ENCODE peak calls at places on chromosomes 5 and 9, in five cellular contexts. T, F, J, A and V are unnamed samples.

GRCh38 chr9:121763131-121763530 is 111.7 kb downstream of the DAB2IP start:
- DNase-seq in T (no peak), F (no peak), J (no peak), A (no peak), V (no peak)

GRCh38 chr5:93829346-93829745 is 87.9 kb upstream of the POU5F2 start:
- DNase-seq in T (no peak), F (no peak), J (no peak), A (no peak), V (peak)

GRCh38 chr5:160199410-160199911 is 29.8 kb upstream of the FABP6 start:
- DNase-seq in T (peak), F (peak), J (peak), A (peak), V (peak)

GRCh38 chr5:150209020-150209635 is 19.3 kb downstream of the SLC6A7 start:
- DNase-seq in T (peak), F (peak), J (no peak), A (no peak), V (peak)

GRCh38 chr5:66680227-66680626 is 84.0 kb downstream of the MAST4 start:
- DNase-seq in T (no peak), F (no peak), J (no peak), A (no peak), V (no peak)

GRCh38 chr5:121285861-121286527 is 565.7 kb upstream of the FTMT start:
- DNase-seq in T (no peak), F (no peak), J (no peak), A (no peak), V (no peak)

GRCh38 chr9:114287763-114288232 is 35.1 kb upstream of the ORM1 start:
- DNase-seq in T (no peak), F (no peak), J (no peak), A (no peak), V (no peak)

GRCh38 chr9:104779334-104779733 is 15.4 kb downstream of the NIPSNAP3B start:
- DNase-seq in T (no peak), F (no peak), J (no peak), A (no peak), V (no peak)

GRCh38 chr9:128361981-128362646 is 9.1 kb upstream of the URM1 start:
- DNase-seq in T (peak), F (peak), J (peak), A (peak), V (peak)

DNA sequence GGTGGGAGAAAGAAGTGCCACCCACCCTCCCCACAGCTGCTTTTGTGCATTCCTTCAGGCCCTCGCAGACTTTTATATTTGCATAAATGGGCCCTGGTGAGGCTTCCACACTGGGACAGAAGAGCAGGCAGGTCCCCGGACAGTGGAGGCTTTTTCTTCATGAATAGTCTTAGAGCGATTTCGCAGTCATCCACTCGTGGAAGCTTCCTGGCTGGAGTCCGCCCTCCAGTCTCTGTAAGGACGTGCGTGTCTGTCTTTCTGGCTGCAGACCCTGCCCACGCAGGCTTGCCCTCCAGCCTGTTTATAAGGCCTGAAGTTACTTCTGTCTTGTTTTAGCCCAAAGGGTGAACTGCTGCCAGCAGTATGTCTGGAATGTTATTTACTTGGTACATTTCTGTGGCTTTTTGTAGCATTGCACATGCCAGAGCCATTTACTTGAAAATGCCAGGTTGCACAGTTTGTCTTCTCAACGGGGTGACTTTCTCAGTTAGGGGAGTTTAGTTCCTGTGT is 195.7 kb downstream of the AOPEP start:
- DNase-seq in T (no peak), F (no peak), J (no peak), A (no peak), V (peak)
- H3K4me3 ChIP-seq in T (no peak), F (no peak), J (no peak), A (no peak), V (no peak)

GRCh38 chr5:43401827-43402226 is 10.4 kb downstream of the CCL28 start:
- DNase-seq in T (no peak), F (no peak), J (no peak), A (no peak), V (no peak)
- TF ChIP-seq CTCF in T (no peak), F (no peak), J (no peak), A (no peak), V (peak)

DNA sequence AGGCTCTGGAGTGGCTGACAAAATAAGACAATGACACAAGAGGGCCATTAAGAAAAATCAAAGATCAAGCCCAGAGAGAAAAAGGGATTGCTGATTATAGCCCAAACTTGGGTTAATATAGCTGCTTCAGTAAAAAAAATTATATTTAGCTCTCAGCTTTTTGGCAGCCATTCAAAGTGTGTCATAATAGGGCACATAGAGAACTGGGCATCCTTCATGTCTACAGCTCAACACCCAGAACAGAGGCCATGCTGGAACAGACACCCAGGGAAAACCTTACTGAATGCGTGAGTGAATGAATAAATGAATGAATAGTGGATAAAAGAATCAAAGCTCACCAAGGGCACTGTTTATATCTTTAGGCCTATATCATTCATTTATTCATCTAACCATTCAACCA is 110.1 kb downstream of the SLIT3 start:
- DNase-seq in T (no peak), F (no peak), J (peak), A (no peak), V (no peak)
- H3K4me3 ChIP-seq in T (no peak), F (no peak), J (no peak), A (no peak), V (no peak)

DNA sequence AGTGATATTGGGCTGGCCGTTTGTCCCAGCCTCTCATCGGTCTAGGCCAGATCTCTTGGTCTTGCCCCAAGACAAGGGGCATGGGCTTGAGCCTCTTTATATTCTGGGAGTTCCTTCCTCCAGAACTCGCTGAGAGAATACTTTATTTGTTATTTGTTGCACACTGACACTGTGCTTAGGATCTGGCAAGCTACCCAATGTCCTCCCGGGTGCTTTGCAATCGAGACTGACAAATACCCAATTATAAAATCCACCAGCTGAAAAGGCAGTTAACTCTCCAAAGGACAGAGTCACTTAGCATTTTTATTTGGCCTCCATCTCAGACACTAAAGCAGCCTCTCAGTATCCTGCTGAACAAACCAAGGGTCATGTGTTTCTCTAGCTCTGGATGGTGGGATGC is 500.2 kb upstream of the DAP start:
- DNase-seq in T (no peak), F (no peak), J (no peak), A (no peak), V (no peak)
- TF ChIP-seq CTCF in T (no peak), F (no peak), J (no peak), A (no peak), V (no peak)

DNA sequence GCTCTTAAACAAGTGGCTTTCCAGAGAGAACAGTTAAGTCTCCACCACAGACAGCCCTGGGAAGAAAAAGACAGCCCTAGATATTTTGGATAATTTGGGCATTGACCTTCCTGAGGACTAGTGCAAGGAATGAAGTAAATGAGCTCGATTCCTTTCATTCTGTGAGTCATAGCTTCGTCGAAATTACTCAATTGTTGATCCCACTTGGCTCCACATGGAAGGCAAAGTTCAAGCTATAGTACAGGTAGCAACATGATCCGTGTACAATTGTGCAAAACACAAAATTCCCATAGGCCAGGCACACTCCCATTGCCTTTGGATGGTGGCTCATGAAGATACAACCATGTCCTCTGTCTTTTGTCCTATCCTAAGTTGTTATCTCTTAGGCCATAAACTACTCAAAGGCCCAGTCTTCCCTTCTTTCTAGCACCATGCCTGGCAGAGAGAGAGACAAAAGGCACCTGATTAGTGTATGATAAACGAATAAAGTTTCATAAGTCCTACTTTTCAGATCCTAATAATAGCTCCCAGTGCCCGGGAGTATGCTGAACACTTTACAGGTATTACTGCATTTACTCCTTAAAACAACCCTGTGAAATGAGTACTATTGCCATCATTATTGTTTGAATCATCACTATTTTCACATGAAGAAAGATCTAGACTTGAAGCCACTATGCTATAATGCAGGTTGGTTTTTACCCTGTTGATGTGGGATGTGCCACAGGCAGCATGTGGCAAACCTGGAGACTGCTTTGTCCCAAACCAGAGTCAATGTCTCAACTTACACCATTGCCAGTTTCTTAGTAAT is 116.7 kb upstream of the RANBP3L start:
- DNase-seq in T (no peak), F (no peak), J (no peak), A (no peak), V (peak)
- H3K4me3 ChIP-seq in T (no peak), F (no peak), J (no peak), A (no peak), V (no peak)

GRCh38 chr5:126777257-126777973 is 479 bp downstream of the LMNB1 start:
- DNase-seq in T (peak), F (peak), J (peak), A (peak), V (peak)
- TF ChIP-seq CTCF in T (no peak), F (no peak), J (no peak), A (no peak), V (peak)

DNA sequence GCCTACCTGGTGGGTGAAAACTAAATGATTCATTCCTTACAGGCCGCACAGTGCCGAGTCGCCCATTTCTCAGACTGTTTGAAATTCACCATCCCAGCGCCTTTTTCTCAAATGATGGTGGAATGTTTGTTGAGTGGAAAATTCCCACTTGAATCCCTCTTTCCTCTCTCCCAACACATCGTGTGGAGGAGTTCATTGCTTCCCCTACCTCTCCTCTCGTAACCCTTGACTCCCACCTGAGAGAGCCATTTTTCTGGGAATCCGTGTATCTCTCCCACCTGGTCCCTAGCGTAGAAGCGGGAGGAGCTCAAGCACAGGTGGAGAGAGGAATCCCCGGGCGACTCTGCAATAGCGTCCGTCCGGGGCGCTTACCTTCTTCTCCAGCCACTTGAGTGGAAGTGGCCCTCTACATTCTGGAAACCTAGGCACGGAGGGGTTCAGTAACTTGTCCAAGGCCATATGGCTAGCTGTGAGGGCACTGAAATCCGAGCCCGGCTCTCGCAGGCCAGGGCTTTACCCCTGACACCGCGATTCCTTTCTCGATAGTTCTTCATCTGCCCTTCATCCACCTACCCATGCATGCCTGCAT is 661 bp downstream of the OSMR start:
- DNase-seq in T (no peak), F (no peak), J (no peak), A (no peak), V (peak)
- H3K4me3 ChIP-seq in T (peak), F (peak), J (no peak), A (peak), V (peak)

GRCh38 chr9:607417-607816 is 234.1 kb upstream of the DMRT1 start:
- DNase-seq in T (no peak), F (no peak), J (no peak), A (no peak), V (no peak)
- TF ChIP-seq CTCF in T (no peak), F (no peak), J (no peak), A (no peak), V (no peak)

DNA sequence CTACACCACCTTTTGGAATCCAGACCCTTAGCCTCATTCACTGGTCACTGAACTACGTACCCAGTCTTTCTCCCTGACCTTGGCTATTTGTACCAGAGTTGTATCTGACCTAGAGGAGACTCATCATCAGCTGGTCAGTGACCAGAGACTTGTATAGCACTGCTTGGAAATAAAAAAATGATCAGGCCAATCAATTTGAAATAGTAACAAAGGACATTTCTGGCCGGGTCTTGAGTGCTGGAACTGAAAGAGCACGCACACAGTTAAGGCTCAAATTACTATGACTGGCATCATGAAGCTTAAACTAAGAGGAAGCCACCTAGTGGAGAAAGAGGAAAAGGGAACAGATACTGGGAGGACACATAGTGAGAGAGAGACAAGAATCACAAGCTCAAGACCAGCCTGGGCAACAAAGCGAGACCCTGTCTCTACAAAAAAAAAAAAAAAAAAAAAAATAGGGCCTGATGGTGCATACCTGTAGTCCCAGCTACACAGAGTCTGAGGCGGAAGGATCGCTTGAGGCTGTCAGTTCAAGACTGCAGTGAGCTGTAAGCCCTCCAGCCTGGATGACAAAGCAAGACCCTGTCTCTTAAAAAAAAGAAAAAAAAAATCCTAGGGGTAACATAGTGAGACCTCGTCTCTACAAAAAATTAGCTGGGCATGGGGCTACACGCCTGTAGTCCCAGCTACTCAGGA is 12.8 kb upstream of the SRP19 start:
- DNase-seq in T (no peak), F (no peak), J (no peak), A (no peak), V (peak)
- H3K4me3 ChIP-seq in T (no peak), F (no peak), J (no peak), A (no peak), V (no peak)